ENCODE peak calls at places on chromosome 2, in eight cellular contexts. G is NCI-H1436 treated with DMSO at 0.1 percent for 48 hours; Z is T-helper 22 cell; N is NCI-H1417; B is NCI-H2107; W is small intestine; S is progenitor cell of endocrine pancreas; F is stimulated activated CD4-positive, alpha-beta T cell treated with anti-CD3 and anti-CD28 coated beads, Interleukin-4, amount 100 ng/mL, for 24 hours. O is an unnamed sample.

GRCh38 chr2:186130678-186131511 is 355.2 kb upstream of the ZC3H15 start:
- DNase-seq in N (peak), W (no peak), F (no peak), S (no peak), B (no peak), G (no peak), Z (no peak), O (no peak)

GRCh38 chr2:217933326-217933993 is 69.3 kb downstream of the TNS1 start:
- DNase-seq in N (peak), S (no peak), G (no peak), W (no peak), F (no peak), B (no peak), Z (no peak), O (no peak)

GRCh38 chr2:131030478-131030971 is 62.7 kb downstream of the FAM168B start:
- DNase-seq in S (no peak), G (no peak), Z (no peak), B (no peak), N (no peak), W (no peak), F (no peak), O (no peak)

GRCh38 chr2:211068108-211068780 is 511.8 kb downstream of the CPS1 start:
- DNase-seq in W (no peak), G (no peak), F (no peak), S (no peak), Z (no peak), B (no peak), N (no peak), O (no peak)

GRCh38 chr2:23614701-23615100 is 229.7 kb downstream of the KLHL29 start:
- DNase-seq in B (no peak), Z (no peak), N (no peak), W (no peak), F (no peak), S (no peak), G (no peak), O (no peak)

GRCh38 chr2:195863564-195863963 is 205.1 kb downstream of the DNAH7 start:
- DNase-seq in B (no peak), W (no peak), N (no peak), Z (no peak), G (no peak), F (no peak), S (no peak), O (no peak)

GRCh38 chr2:113225505-113226259 is 51.9 kb downstream of the PSD4 start:
- DNase-seq in B (no peak), W (no peak), F (no peak), N (peak), G (no peak), Z (no peak), S (no peak), O (peak)

GRCh38 chr2:102033750-102034682 is 42.3 kb downstream of the IL1R2 start:
- DNase-seq in N (no peak), Z (no peak), F (no peak), B (no peak), W (no peak), G (no peak), S (no peak), O (no peak)

GRCh38 chr2:105865222-105865913 is 120.7 kb downstream of the NCK2 start:
- DNase-seq in S (no peak), W (no peak), F (no peak), Z (no peak), N (no peak), G (peak), B (no peak), O (no peak)

GRCh38 chr2:196725218-196725617 is 74.3 kb downstream of the GTF3C3 start:
- DNase-seq in N (no peak), W (no peak), F (no peak), G (no peak), B (no peak), S (no peak), Z (no peak), O (no peak)

GRCh38 chr2:28509361-28509760 is 13.5 kb downstream of the PLB1 start:
- DNase-seq in F (no peak), G (no peak), B (no peak), Z (no peak), N (no peak), S (no peak), W (no peak), O (no peak)

GRCh38 chr2:130183500-130184373 is 1.7 kb downstream of the MZT2B start:
- DNase-seq in Z (no peak), N (no peak), F (no peak), S (no peak), G (no peak), B (no peak), W (no peak), O (no peak)

GRCh38 chr2:229852565-229852964 is 69.2 kb downstream of the TRIP12 start:
- DNase-seq in B (no peak), N (no peak), Z (peak), S (no peak), G (no peak), F (peak), W (peak), O (peak)

GRCh38 chr2:63614448-63614968 is 25.7 kb downstream of the MDH1 start:
- DNase-seq in G (no peak), Z (no peak), B (no peak), S (no peak), N (no peak), W (no peak), F (no peak), O (no peak)

GRCh38 chr2:167331636-167332232 is 443.5 kb downstream of the XIRP2 start:
- DNase-seq in F (no peak), S (no peak), W (no peak), Z (no peak), N (peak), G (no peak), B (no peak), O (no peak)

GRCh38 chr2:27381577-27382181 is 1.1 kb upstream of the ZNF513 start:
- DNase-seq in N (no peak), G (no peak), F (no peak), Z (no peak), S (no peak), W (no peak), B (no peak), O (no peak)

GRCh38 chr2:68423966-68424650 is 43.0 kb downstream of the FBXO48 start:
- DNase-seq in N (no peak), Z (no peak), S (no peak), B (no peak), W (peak), G (no peak), F (no peak), O (no peak)

GRCh38 chr2:101901241-101901640 is 90.5 kb upstream of the IL1R2 start:
- DNase-seq in B (no peak), G (no peak), S (no peak), N (no peak), W (no peak), F (no peak), Z (no peak), O (no peak)

GRCh38 chr2:237434916-237435315 is 21.0 kb upstream of the COL6A3 start:
- DNase-seq in W (peak), S (no peak), F (peak), Z (peak), B (no peak), G (no peak), N (no peak), O (peak)

O was measured in brain microvascular endothelial cell.